ENCODE peak calls at places on chromosome 18, in six cellular contexts. C is GM12878, F is K562, A is HCT116, O is HepG2, H is H1. P is an unnamed sample.

GRCh38 chr18:79486356-79487197 is 90.8 kb downstream of the NFATC1 start:
- DNase-seq in H (no peak), A (no peak), F (no peak), O (no peak), C (no peak), P (no peak)

GRCh38 chr18:25734336-25734735 is 356.1 kb downstream of the SS18 start:
- DNase-seq in C (no peak), A (no peak), F (no peak), O (no peak), H (no peak), P (no peak)

GRCh38 chr18:22705328-22705727 is 227.8 kb upstream of the RBBP8 start:
- DNase-seq in F (no peak), H (no peak), A (no peak), C (no peak), O (no peak), P (no peak)

GRCh38 chr18:40159141-40160017 is 1795.7 kb upstream of the PIK3C3 start:
- DNase-seq in F (peak; percentile 13), A (peak; percentile 16), H (no peak), O (peak; percentile 35), C (peak; percentile 1), P (no peak)

GRCh38 chr18:5534845-5535244 is 9.0 kb downstream of the EPB41L3 start:
- DNase-seq in C (no peak), H (no peak), A (no peak), F (no peak), O (no peak), P (no peak)

GRCh38 chr18:31101148-31102019 is 837 bp downstream of the DSC2 start:
- DNase-seq in A (no peak), O (peak; percentile 37), C (no peak), H (peak; percentile 87), F (peak; percentile 87), P (peak; percentile 28)

GRCh38 chr18:68104036-68104435 is 587.5 kb upstream of the DSEL start:
- DNase-seq in O (no peak), A (no peak), F (no peak), H (no peak), C (no peak), P (no peak)

GRCh38 chr18:13800505-13801259 is 23.3 kb upstream of the MC5R start:
- DNase-seq in C (no peak), O (peak; percentile 49), A (peak; percentile 55), F (peak; percentile 56), H (peak; percentile 75), P (no peak)

GRCh38 chr18:57657566-57657965 is 35.9 kb upstream of the NARS1 start:
- DNase-seq in C (no peak), A (no peak), H (no peak), F (no peak), O (no peak), P (no peak)

GRCh38 chr18:26714739-26715138 is 150.8 kb downstream of the AQP4 start:
- DNase-seq in A (no peak), O (no peak), C (no peak), H (no peak), F (no peak), P (no peak)

GRCh38 chr18:9762561-9762960 is 54.5 kb downstream of the RAB31 start:
- DNase-seq in C (no peak), A (no peak), O (no peak), H (no peak), F (peak; percentile 75), P (no peak)

GRCh38 chr18:45688834-45689233 is 35.1 kb upstream of the SLC14A1 start:
- DNase-seq in C (no peak), F (no peak), O (no peak), A (no peak), H (no peak), P (no peak)

GRCh38 chr18:68667121-68667520 is 47.8 kb downstream of the TMX3 start:
- DNase-seq in A (no peak), H (no peak), O (no peak), C (no peak), F (no peak), P (no peak)

GRCh38 chr18:37252854-37253396 is 312.7 kb downstream of the CELF4 start:
- DNase-seq in A (no peak), H (no peak), F (no peak), C (no peak), O (no peak), P (no peak)

GRCh38 chr18:9757851-9758587 is 49.9 kb downstream of the RAB31 start:
- DNase-seq in H (no peak), O (no peak), F (peak; percentile 55), A (no peak), C (no peak), P (no peak)

GRCh38 chr18:60649816-60650215 is 277.2 kb upstream of the MC4R start:
- DNase-seq in H (no peak), F (no peak), C (no peak), A (no peak), O (no peak), P (no peak)

GRCh38 chr18:47944972-47945843 is 14.7 kb upstream of the SMAD2 start:
- DNase-seq in C (no peak), A (no peak), H (no peak), O (peak; percentile 2), F (peak; percentile 27), P (no peak)

GRCh38 chr18:62812242-62812641 is 96.9 kb downstream of the PHLPP1 start:
- DNase-seq in F (peak; percentile 28), C (no peak), O (peak; percentile 21), H (no peak), A (no peak), P (no peak)

GRCh38 chr18:58844871-58845270 is 19.8 kb upstream of the ZNF532 start:
- DNase-seq in H (no peak), O (no peak), F (no peak), A (no peak), C (no peak), P (no peak)

GRCh38 chr18:5890606-5891360 is 4.5 kb downstream of the TMEM200C start:
- DNase-seq in C (no peak), O (peak; percentile 11), F (no peak), A (no peak), H (peak; percentile 81), P (no peak)

GRCh38 chr18:58438161-58438983 is 190.5 kb downstream of the ALPK2 start:
- DNase-seq in O (no peak), H (no peak), C (no peak), F (no peak), A (no peak), P (no peak)

GRCh38 chr18:60331890-60332289 is 40.7 kb downstream of the MC4R start:
- DNase-seq in F (no peak), A (no peak), C (no peak), H (no peak), O (no peak), P (no peak)

GRCh38 chr18:34400837-34401236 is 176.1 kb upstream of the NOL4 start:
- DNase-seq in F (no peak), O (no peak), H (no peak), C (no peak), A (no peak), P (no peak)

GRCh38 chr18:74478876-74479275 is 17.3 kb upstream of the CNDP2 start:
- DNase-seq in A (no peak), O (no peak), C (no peak), H (no peak), F (no peak), P (no peak)
- TF ChIP-seq ZNF274 in A (no peak), O (no peak), C (no peak), H (no peak), F (no peak), P (no peak)

DNA sequence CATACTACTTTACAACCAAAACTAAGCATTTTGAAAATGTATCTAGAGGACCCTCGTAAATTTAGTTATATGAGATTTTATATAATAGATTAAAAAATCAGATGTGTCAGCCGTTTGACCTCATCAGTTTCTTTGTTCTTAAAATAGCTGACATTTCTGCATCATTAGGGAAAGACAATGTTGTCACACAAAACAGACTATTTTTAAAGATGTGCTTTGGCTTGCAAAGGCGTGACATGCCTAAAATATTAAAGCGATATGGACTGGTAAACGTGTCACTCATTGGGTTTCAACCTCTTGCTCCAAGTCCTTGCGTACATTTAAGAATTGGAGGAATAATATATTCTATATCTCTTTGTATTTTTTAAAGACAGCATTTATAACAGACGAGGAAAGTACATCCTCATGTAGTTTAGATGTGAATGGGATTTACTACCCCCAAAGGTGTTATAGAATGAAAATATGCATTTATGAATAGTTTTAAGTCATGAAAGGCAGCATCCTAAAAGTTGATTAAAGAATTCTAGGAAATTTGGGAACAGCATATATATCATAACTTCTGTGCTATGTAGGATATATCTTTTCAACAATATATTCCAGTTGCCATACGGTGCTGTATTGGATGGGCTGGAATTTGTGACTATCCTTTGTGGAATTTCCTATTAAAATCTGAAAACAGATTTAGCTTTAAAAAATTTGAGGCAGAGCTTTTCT is 3.8 kb downstream of the MYL12A start:
- DNase-seq in F (no peak), C (no peak), A (no peak), H (no peak), O (no peak), P (no peak)
- H3K9ac ChIP-seq in F (no peak overlapping the region), C (no peak overlapping the region), A (no peak overlapping the region), H (no peak overlapping the region), O (no peak overlapping the region), P (no peak overlapping the region)

GRCh38 chr18:54149078-54149697 is 75.3 kb downstream of the MBD2 start:
- DNase-seq in H (no peak), A (peak; percentile 63), F (peak; percentile 38), O (peak; percentile 27), C (peak; percentile 69), P (no peak)
- TF ChIP-seq ZNF274 in H (no peak), A (no peak), F (no peak), O (no peak), C (no peak), P (no peak)

GRCh38 chr18:76414936-76415621 is 80.0 kb downstream of the ZNF516 start:
- DNase-seq in H (peak; percentile 22), A (no peak), O (no peak), F (no peak), C (no peak), P (no peak)
- H3K9ac ChIP-seq in H (no peak overlapping the region), A (no peak overlapping the region), O (no peak overlapping the region), F (no peak overlapping the region), C (no peak overlapping the region), P (no peak overlapping the region)

GRCh38 chr18:10985689-10986088 is 163.7 kb downstream of the PIEZO2 start:
- DNase-seq in A (no peak), H (no peak), C (no peak), F (no peak), O (no peak), P (no peak)
- TF ChIP-seq ZNF274 in A (no peak), H (no peak), C (no peak), F (no peak), O (no peak), P (no peak)

GRCh38 chr18:28115149-28115550 is 61.8 kb downstream of the CDH2 start:
- DNase-seq in C (no peak), H (no peak), F (no peak), A (no peak), O (peak; percentile 43), P (no peak)
- H3K9ac ChIP-seq in C (no peak overlapping the region), H (no peak overlapping the region), F (no peak overlapping the region), A (no peak overlapping the region), O (no peak overlapping the region), P (no peak overlapping the region)